ENCODE peak calls at places on chromosomes 11 and 22, in ten cellular contexts. P is NCI-H1105 treated with DMSO at 0.1 percent for 48 hours, O is M059J, Y is activated gamma-delta T cell treated with Interleukin-2 at 50 U/mL for 16 hours, C is frontal cortex, H is kidney epithelial cell, R is hepatic stellate cell, J is GF-D8, M is head of caudate nucleus, B is hepatocyte. X is an unnamed sample.

GRCh38 chr11:73342633-73343032 is 33.6 kb upstream of the RELT start:
- DNase-seq in P (peak; percentile 41), O (no peak), J (no peak), H (no peak), B (peak; percentile 57), R (no peak), M (no peak), C (no peak), Y (no peak), X (no peak)

GRCh38 chr22:19520007-19520406 is 4.2 kb downstream of the CLDN5 start:
- DNase-seq in R (no peak), J (no peak), O (no peak), P (no peak), C (no peak), M (no peak), Y (no peak), H (no peak), B (no peak), X (no peak)

GRCh38 chr11:67422894-67423293 is 5.4 kb upstream of the RPS6KB2 start:
- DNase-seq in J (no peak), H (no peak), P (no peak), M (no peak), R (no peak), O (peak; percentile 56), Y (no peak), B (peak; percentile 67), C (no peak), X (no peak)

GRCh38 chr22:46149998-46150549 is at the start of gene PPARA:
- DNase-seq in M (peak; percentile 84), Y (peak; percentile 81), J (peak; percentile 24), O (peak; percentile 72), C (peak; percentile 100), P (peak; percentile 49), R (peak; percentile 98), B (peak; percentile 94), H (peak; percentile 23), X (peak; percentile 87)

GRCh38 chr11:13691296-13691899 is 22.9 kb downstream of the FAR1 start:
- DNase-seq in Y (no peak), O (no peak), P (no peak), H (no peak), B (no peak), R (no peak), J (no peak), C (no peak), M (no peak), X (no peak)

GRCh38 chr11:24239016-24239720 is 257.7 kb upstream of the LUZP2 start:
- DNase-seq in H (no peak), B (no peak), C (no peak), M (no peak), Y (no peak), P (no peak), O (peak; percentile 75), J (no peak), R (no peak), X (no peak)

GRCh38 chr11:11329062-11329806 is 23.8 kb downstream of the CSNK2A3 start:
- DNase-seq in O (no peak), M (no peak), H (no peak), P (no peak), B (no peak), Y (no peak), R (no peak), C (no peak), J (no peak), X (no peak)

GRCh38 chr22:37560682-37561208 is 465 bp downstream of the CDC42EP1 start:
- DNase-seq in R (peak; percentile 79), J (no peak), O (peak; percentile 66), H (no peak), P (no peak), Y (no peak), B (peak; percentile 73), M (no peak), C (no peak), X (no peak)

GRCh38 chr11:47524200-47524874 is 28.6 kb downstream of the CELF1 start:
- DNase-seq in C (no peak), B (peak; percentile 23), J (no peak), R (no peak), O (peak; percentile 18), P (no peak), H (no peak), Y (no peak), M (peak; percentile 50), X (no peak)

GRCh38 chr11:9757809-9758675 is 94.2 kb downstream of the SWAP70 start:
- DNase-seq in P (peak; percentile 73), O (peak; percentile 78), H (no peak), J (peak; percentile 40), B (peak; percentile 93), M (peak; percentile 80), Y (peak; percentile 91), R (peak; percentile 93), C (peak; percentile 93), X (peak; percentile 89)

GRCh38 chr11:66429983-66430602 is 8.6 kb downstream of the MRPL11 start:
- DNase-seq in R (peak; percentile 82), H (no peak), Y (peak; percentile 66), C (peak; percentile 48), B (peak; percentile 84), J (no peak), M (peak; percentile 82), O (peak; percentile 69), P (peak; percentile 81), X (peak; percentile 61)

GRCh38 chr11:65574147-65574962 is 1.5 kb upstream of the EHBP1L1 start:
- DNase-seq in Y (peak; percentile 78), J (peak; percentile 96), B (peak; percentile 95), H (peak; percentile 82), O (peak; percentile 92), R (peak; percentile 98), C (peak; percentile 94), M (peak; percentile 51), P (peak; percentile 62), X (peak; percentile 85)

GRCh38 chr11:116309446-116309845 is 463.3 kb downstream of the BUD13 start:
- DNase-seq in J (no peak), Y (no peak), O (no peak), C (no peak), P (no peak), M (no peak), H (no peak), B (no peak), R (no peak), X (no peak)

GRCh38 chr11:79973701-79974626 is 533.1 kb upstream of the TENM4 start:
- DNase-seq in M (no peak), B (no peak), R (peak; percentile 4), O (peak; percentile 46), Y (no peak), P (no peak), J (no peak), H (no peak), C (no peak), X (no peak)

GRCh38 chr22:30968015-30968923 is at the start of gene MORC2:
- DNase-seq in C (no peak), R (no peak), H (no peak), Y (no peak), B (peak; percentile 79), P (peak; percentile 59), M (no peak), O (peak; percentile 60), J (peak; percentile 52), X (peak; percentile 2)